ENCODE peak calls at places on chromosomes 16 and 17, in five cellular contexts. G, L, T, U and N are unnamed samples.

GRCh38 chr16:15041260-15042011 is 14.4 kb downstream of the NTAN1 start:
- DNase-seq in G (peak; percentile 79), L (peak; percentile 57), T (no peak), U (no peak), N (no peak)

GRCh38 chr17:79935845-79936470 is 96.7 kb upstream of the CBX4 start:
- DNase-seq in G (no peak), L (no peak), T (no peak), U (no peak), N (no peak)

GRCh38 chr16:21326459-21326858 is 48.4 kb upstream of the CRYM start:
- DNase-seq in G (no peak), L (no peak), T (no peak), U (no peak), N (no peak)

GRCh38 chr17:58339775-58340622 is 11.4 kb upstream of the TSPOAP1 start:
- DNase-seq in G (no peak), L (no peak), T (no peak), U (no peak), N (no peak)

GRCh38 chr17:71071837-71072236 is 902.5 kb downstream of the KCNJ2 start:
- DNase-seq in G (peak; percentile 91), L (no peak), T (peak; percentile 84), U (no peak), N (no peak)

GRCh38 chr16:17295948-17296347 is 174.8 kb downstream of the XYLT1 start:
- DNase-seq in G (no peak), L (no peak), T (no peak), U (no peak), N (no peak)

GRCh38 chr16:24826096-24826690 is 19.6 kb upstream of the SLC5A11 start:
- DNase-seq in G (no peak), L (no peak), T (no peak), U (no peak), N (no peak)

GRCh38 chr17:82309656-82310570 is 7.5 kb downstream of the CD7 start:
- DNase-seq in G (no peak), L (no peak), T (no peak), U (peak; percentile 78), N (no peak)

GRCh38 chr17:46977348-46977747 is 1.7 kb downstream of the RPRML start:
- DNase-seq in G (no peak), L (no peak), T (peak; percentile 38), U (peak; percentile 82), N (peak; percentile 65)

GRCh38 chr17:80432961-80433550 is 18.1 kb downstream of the ENDOV start:
- DNase-seq in G (no peak), L (no peak), T (no peak), U (no peak), N (no peak)

GRCh38 chr17:3687949-3688614 is 7.9 kb downstream of the P2RX5 start:
- DNase-seq in G (no peak), L (no peak), T (no peak), U (no peak), N (no peak)

GRCh38 chr16:3577302-3577752 is at the start of gene NLRC3:
- DNase-seq in G (no peak), L (no peak), T (no peak), U (no peak), N (no peak)

GRCh38 chr16:3038256-3038655 is 1.5 kb upstream of the BICDL2 start:
- DNase-seq in G (no peak), L (no peak), T (no peak), U (no peak), N (no peak)

GRCh38 chr16:14063618-14064581 is 7.2 kb upstream of the MRTFB start:
- DNase-seq in G (no peak), L (no peak), T (no peak), U (no peak), N (no peak)

GRCh38 chr17:82011617-82012481 is 10.8 kb downstream of the CENPX start:
- DNase-seq in G (no peak), L (no peak), T (no peak), U (no peak), N (no peak)

GRCh38 chr17:59372138-59372751 is 40.8 kb downstream of the YPEL2 start:
- DNase-seq in G (peak; percentile 91), L (peak; percentile 66), T (peak; percentile 36), U (no peak), N (no peak)

GRCh38 chr16:60259956-60260355 is 1525.8 kb upstream of the GOT2 start:
- DNase-seq in G (no peak), L (no peak), T (no peak), U (no peak), N (no peak)

GRCh38 chr16:1746693-1747195 is 24.6 kb downstream of the NME3 start:
- DNase-seq in G (no peak), L (no peak), T (no peak), U (no peak), N (no peak)

DNA sequence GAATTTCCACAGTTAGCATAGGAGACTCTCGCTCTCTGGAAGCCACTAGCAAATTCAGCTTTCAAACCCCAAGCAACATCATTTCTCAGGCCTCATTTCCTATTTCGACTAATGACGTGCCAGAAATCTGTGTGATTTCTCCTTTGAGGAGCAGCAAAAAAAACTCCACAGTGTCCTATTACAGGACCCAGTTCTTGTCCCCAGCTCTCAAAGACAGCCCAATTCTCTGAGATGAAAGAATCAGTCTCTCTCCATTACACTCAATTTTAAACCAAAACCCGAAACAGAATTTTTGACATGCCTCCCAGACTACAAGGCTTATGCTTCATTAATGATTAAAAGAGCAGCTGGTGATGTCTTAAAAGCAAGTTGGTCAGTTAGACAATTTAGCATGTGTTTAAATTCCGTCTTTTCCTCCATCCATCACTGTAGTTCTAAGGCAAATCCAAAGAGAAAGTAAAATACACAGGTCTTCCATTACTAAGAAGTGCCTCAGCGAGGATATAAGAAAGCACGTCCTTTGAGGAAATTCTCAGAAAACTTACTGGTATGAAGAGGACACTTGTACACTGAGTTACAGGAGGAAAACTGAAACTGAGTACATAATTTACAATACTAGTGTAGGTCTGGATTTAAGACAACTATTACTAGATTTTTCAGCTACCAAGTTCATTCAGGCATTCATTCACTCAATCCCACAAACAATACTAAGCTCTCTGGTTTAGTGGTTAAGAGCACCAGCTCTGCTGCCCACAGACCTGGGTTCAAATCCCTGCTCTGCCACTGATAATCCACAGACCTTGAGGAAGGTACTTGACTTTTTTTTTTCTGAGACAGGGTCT is 12.5 kb downstream of the TOM1L2 start:
- DNase-seq in G (peak; percentile 62), L (no peak), T (no peak), U (no peak), N (no peak)
- H3K4me3 ChIP-seq in G (peak overlapping the region; percentile 44), L (no peak overlapping the region), T (peak overlapping the region; percentile 4), U (no peak overlapping the region), N (no peak overlapping the region)

DNA sequence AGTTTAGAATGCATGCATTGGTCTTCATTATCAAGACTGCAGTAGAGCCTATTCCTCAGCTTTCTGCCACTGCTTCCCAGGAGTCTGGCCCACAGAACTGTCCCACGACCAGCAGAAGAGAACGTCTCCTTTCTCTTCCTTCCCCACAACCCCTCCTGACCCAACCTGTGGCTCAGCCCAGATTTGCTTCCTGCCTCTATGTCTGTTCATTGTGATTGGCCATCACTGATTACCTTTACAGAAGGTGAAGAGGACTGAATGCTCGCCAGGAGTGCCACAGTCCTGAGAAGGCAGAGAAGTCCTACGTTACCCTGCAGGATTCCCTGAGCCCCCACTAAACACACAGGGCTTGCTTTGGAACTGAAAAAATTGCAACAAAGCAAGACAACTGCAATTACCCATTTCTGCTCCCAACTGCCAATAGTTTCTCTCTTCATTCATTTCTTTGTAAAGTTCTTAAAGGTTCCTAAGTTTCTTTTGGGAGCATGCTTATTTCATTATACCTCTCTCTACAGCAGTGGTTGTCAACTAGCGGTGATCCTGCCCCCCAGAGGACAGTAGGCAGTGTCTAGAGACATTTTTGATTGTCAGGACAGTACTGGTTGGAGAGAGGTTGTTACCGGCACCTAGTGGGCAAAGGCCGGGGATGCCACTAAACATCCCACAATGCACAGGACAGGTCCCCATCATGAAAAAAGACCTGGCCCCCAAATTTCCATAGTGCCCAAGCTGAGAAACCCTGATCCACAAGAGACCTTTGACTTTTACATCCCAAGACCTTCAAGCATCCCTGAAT is 4.5 kb upstream of the NAT9 start:
- DNase-seq in G (no peak), L (no peak), T (no peak), U (peak; percentile 75), N (peak; percentile 58)
- H3K4me3 ChIP-seq in G (no peak overlapping the region), L (no peak overlapping the region), T (no peak overlapping the region), U (no peak overlapping the region), N (no peak overlapping the region)

GRCh38 chr16:85847681-85848601 is 48.4 kb downstream of the COX4I1 start:
- DNase-seq in G (no peak), L (no peak), T (no peak), U (peak; percentile 58), N (no peak)
- H3K4me3 ChIP-seq in G (no peak overlapping the region), L (no peak overlapping the region), T (no peak overlapping the region), U (no peak overlapping the region), N (no peak overlapping the region)

GRCh38 chr17:78048346-78049292 is 79.9 kb downstream of the TMC6 start:
- DNase-seq in G (no peak), L (no peak), T (no peak), U (no peak), N (no peak)
- H3K4me3 ChIP-seq in G (no peak overlapping the region), L (no peak overlapping the region), T (no peak overlapping the region), U (no peak overlapping the region), N (no peak overlapping the region)

DNA sequence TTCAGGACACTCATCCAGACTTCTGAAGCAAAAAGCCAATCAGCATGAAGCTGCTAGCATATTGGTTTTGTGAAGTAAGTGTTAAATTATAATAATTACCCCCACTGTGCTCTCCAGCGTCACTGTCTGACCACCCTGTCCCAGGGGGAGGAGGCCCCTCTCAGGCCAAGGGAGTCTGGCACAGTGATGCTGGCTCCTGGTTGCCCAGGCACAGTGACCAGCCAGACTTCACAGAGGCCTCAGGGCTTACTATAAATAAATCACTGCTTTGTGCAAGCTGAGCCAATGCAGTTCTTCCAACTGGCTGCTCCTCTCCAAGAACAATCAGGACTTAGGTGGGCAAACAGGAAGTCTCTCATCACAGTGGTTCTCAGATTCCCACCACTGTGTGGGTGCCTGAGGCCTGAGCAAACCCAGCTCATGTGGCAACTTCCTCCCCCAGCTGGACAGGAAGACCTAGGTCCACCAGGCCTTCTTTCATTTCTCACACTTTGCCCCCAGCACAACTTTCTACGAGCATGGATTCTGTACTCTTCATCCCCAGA is 1.7 kb upstream of the DBNDD1 start:
- DNase-seq in G (peak; percentile 28), L (no peak), T (no peak), U (no peak), N (peak; percentile 50)
- H3K4me3 ChIP-seq in G (no peak overlapping the region), L (no peak overlapping the region), T (no peak overlapping the region), U (no peak overlapping the region), N (no peak overlapping the region)

GRCh38 chr17:61862105-61862574 is 1.2 kb downstream of the BRIP1 start:
- DNase-seq in G (no peak), L (no peak), T (no peak), U (no peak), N (no peak)
- H3K4me3 ChIP-seq in G (peak overlapping the region; percentile 87), L (no peak overlapping the region), T (peak overlapping the region; percentile 77), U (peak overlapping the region; percentile 76), N (peak overlapping the region; percentile 55)

DNA sequence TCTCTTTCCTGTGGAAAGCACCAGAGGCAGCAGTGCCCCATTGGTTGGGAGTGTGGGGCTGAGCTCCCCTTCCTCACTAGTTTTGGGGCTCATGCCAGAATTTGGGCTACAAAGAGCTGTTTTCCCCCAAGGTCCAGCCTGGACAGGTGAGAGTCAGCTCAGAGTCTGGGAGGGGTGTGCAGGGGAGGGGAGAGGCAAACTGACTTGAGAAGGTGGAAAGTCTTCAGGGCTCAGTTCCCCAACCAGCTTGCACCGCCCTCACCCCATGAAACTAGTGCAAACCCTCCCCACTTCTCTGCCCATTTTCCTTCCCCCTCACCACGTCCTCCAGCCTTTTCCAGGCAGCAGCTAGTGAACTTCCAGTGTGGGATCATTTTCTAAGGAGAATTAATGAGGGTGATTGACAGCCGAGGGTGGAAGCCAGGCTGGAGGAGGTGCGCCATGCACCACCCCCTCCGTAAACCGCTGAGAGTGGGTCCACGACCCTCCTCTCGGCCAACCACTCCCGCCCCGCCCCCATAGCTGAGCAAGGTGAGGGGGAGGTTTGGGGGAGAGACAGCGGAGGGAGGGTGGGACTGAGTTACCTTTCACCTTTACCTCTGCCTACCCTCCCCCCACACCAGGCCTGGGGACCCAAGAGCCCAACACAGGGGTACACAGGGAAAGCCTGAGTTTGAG is 6.3 kb upstream of the DLX4 start:
- DNase-seq in G (no peak), L (no peak), T (no peak), U (no peak), N (no peak)
- H3K4me3 ChIP-seq in G (no peak overlapping the region), L (no peak overlapping the region), T (no peak overlapping the region), U (no peak overlapping the region), N (no peak overlapping the region)